ENCODE peak calls at places on chromosomes 12 and 14, in four cellular contexts. O is K562, G is H1, H is HepG2. W is an unnamed sample.

GRCh38 chr14:96586921-96587822 is 85.0 kb downstream of the PAPOLA start:
- DNase-seq in O (no peak), G (no peak), H (no peak), W (no peak)

GRCh38 chr12:219891-220352 is 6.0 kb upstream of the SLC6A12 start:
- DNase-seq in O (peak), G (peak), H (peak), W (peak)

GRCh38 chr12:49296034-49296835 is 1.3 kb downstream of the PRPH start:
- DNase-seq in O (peak), G (peak), H (peak), W (peak)

GRCh38 chr14:50060871-50061663 is 55.3 kb downstream of the VCPKMT start:
- DNase-seq in O (peak), G (no peak), H (peak), W (peak)

GRCh38 chr12:26691234-26691970 is 141.6 kb downstream of the ITPR2 start:
- DNase-seq in O (peak), G (no peak), H (peak), W (no peak)

GRCh38 chr14:89598548-89599186 is 181.6 kb upstream of the FOXN3 start:
- DNase-seq in O (no peak), G (no peak), H (peak), W (no peak)

GRCh38 chr12:1914116-1914911 is 4.1 kb downstream of the CACNA2D4 start:
- DNase-seq in O (no peak), G (peak), H (no peak), W (no peak)

GRCh38 chr12:62133440-62133839 is 126.8 kb upstream of the USP15 start:
- DNase-seq in O (no peak), G (no peak), H (no peak), W (no peak)

GRCh38 chr12:60494249-60494648 is 898.4 kb downstream of the SLC16A7 start:
- DNase-seq in O (peak), G (no peak), H (peak), W (no peak)

GRCh38 chr14:70086685-70087379 is 101.9 kb downstream of the SLC8A3 start:
- DNase-seq in O (peak), G (no peak), H (peak), W (no peak)

GRCh38 chr14:68016243-68016914 is 196.8 kb downstream of the RAD51B start:
- DNase-seq in O (no peak), G (no peak), H (no peak), W (no peak)

GRCh38 chr12:108678070-108678730 is 44.5 kb upstream of the SELPLG start:
- DNase-seq in O (no peak), G (no peak), H (no peak), W (no peak)

GRCh38 chr14:78970677-78971076 is 800.5 kb downstream of the NRXN3 start:
- DNase-seq in O (no peak), G (no peak), H (no peak), W (no peak)

GRCh38 chr12:57795354-57795753 is 12.8 kb downstream of the TSFM start:
- DNase-seq in O (no peak), G (no peak), H (no peak), W (no peak)

GRCh38 chr14:68397371-68397779 is 395.5 kb downstream of the ZFP36L1 start:
- DNase-seq in O (no peak), G (no peak), H (peak), W (no peak)

GRCh38 chr12:5102261-5102789 is 58.6 kb downstream of the KCNA5 start:
- DNase-seq in O (no peak), G (no peak), H (no peak), W (no peak)

GRCh38 chr12:104303538-104304151 is at the start of gene EID3:
- DNase-seq in O (peak), G (peak), H (no peak), W (peak)

GRCh38 chr12:1326258-1326657 is 268.1 kb downstream of the FBXL14 start:
- DNase-seq in O (no peak), G (no peak), H (no peak), W (no peak)

GRCh38 chr12:20629414-20630156 is 65.5 kb upstream of the SLCO1C1 start:
- DNase-seq in O (no peak), G (no peak), H (peak), W (no peak)

GRCh38 chr14:104549536-104550339 is 29.8 kb upstream of the C14orf180 start:
- DNase-seq in O (no peak), G (no peak), H (no peak), W (no peak)

GRCh38 chr12:27623645-27624044 is 72.6 kb upstream of the REP15 start:
- DNase-seq in O (no peak), G (no peak), H (no peak), W (no peak)

GRCh38 chr12:120413901-120414695 is 23.8 kb upstream of the COX6A1 start:
- DNase-seq in O (peak), G (peak), H (no peak), W (no peak)

GRCh38 chr12:99066726-99067125 is 421.6 kb downstream of the APAF1 start:
- DNase-seq in O (no peak), G (no peak), H (no peak), W (no peak)

DNA sequence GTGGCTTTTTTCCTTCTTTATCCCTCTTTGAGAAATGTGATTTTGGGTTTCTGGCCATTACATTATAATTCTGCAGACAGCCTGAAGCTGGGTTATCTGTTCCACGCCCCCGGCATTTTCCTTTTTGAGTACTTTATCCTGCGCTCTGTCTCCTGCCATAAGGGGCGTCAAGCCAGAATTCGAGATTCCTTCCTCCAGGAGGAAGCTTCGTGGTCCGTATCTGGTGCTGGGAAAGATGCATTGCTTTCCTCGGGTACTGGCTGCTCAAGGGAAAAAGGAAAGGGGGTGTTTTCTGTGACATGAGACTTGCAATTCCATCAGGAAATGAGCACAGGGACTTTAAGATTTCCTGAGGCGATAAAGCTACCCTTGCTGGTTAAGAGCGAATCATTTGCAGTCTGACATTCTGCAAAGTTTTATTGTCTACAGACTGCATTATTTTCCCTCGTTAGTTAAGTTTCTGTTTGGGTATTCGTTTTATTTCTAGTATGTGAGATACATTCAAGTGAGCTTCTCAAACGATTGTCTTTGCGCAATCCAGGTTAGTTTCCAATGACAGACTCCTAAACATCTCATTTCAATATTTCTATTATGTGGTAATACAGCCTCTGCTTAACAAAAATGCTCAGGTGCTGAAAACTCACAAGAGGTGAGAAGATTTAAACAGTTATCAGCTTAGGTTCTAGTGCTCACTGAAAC is 706 bp downstream of the AKAP5 start:
- DNase-seq in O (no peak), G (no peak), H (no peak), W (no peak)
- TF ChIP-seq TAF1 in O (no peak), G (no peak), H (no peak), W (no peak)

GRCh38 chr12:103130564-103130963 is 173.1 kb downstream of the ASCL1 start:
- DNase-seq in O (no peak), G (no peak), H (no peak), W (no peak)

DNA sequence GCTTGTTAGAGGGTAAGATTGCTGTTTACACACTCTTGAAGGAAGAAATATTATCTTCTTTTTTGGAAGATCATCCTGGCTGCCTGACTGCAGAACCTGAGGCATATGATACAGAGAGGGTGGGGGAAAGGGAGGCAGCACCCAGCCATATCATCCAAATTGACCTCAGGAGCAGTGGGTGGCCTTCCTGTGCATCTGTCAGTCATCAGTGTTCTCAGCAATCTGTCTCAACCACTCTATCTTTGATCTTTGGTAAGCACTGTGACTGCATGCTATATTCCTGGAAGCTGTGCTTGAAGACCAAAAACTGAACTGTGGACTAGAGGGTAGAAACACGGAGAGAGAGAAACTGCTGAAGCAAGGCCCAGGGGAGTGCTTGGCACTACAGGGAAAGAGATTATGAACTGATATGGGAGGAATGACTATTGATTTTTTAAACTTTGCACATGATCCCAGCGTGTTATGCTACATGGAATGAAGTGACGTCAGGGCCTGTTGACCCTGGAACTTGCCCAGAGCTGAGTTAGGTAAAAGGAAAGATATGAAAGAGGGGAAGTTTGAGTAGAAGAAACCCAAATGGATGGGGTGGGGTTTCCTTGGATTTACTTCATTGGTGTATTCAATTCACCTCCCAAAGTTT is 171.5 kb downstream of the ASCL1 start:
- DNase-seq in O (no peak), G (no peak), H (peak), W (no peak)
- TF ChIP-seq POLR2A in O (no peak), G (no peak), H (no peak), W (no peak)

GRCh38 chr12:124236651-124237050 is 58.2 kb upstream of the RFLNA start:
- DNase-seq in O (no peak), G (no peak), H (no peak), W (no peak)
- TF ChIP-seq POLR2AphosphoS5 in O (no peak), G (no peak), H (no peak), W (no peak)

GRCh38 chr14:58944957-58945356 is 243.5 kb upstream of the DAAM1 start:
- DNase-seq in O (no peak), G (no peak), H (no peak), W (no peak)
- TF ChIP-seq TAF1 in O (no peak), G (no peak), H (no peak), W (no peak)

GRCh38 chr12:95003213-95003920 is at the start of gene NDUFA12:
- DNase-seq in O (peak), G (peak), H (peak), W (peak)
- TF ChIP-seq POLR2A in O (peak), G (peak), H (peak), W (peak)